ENCODE peak calls at places on chromosomes 16 and 17, in ten cellular contexts. J, K, N, B, Z, C, Q, H, W and U are unnamed samples.

GRCh38 chr17:36722121-36722902 is 120.9 kb downstream of the MRM1 start:
- DNase-seq in J (peak), K (peak), N (peak), B (no peak), Z (peak), C (peak), Q (peak), H (peak), W (no peak), U (peak)

GRCh38 chr16:736936-737481 is 3.8 kb downstream of the CIAO3 start:
- DNase-seq in J (no peak), K (no peak), N (no peak), B (no peak), Z (no peak), C (no peak), Q (no peak), H (no peak), W (no peak), U (no peak)

GRCh38 chr16:4580245-4580644 is 24.1 kb downstream of the C16orf96 start:
- DNase-seq in J (no peak), K (no peak), N (no peak), B (no peak), Z (no peak), C (no peak), Q (no peak), H (no peak), W (no peak), U (no peak)

GRCh38 chr17:81510524-81510797 is 2.1 kb downstream of the ACTG1 start:
- DNase-seq in J (no peak), K (no peak), N (no peak), B (no peak), Z (no peak), C (no peak), Q (no peak), H (no peak), W (no peak), U (no peak)

GRCh38 chr16:27281285-27281684 is 12.7 kb upstream of the NSMCE1 start:
- DNase-seq in J (no peak), K (no peak), N (no peak), B (no peak), Z (no peak), C (no peak), Q (no peak), H (no peak), W (no peak), U (no peak)

GRCh38 chr16:4293822-4294457 is 21.1 kb upstream of the TFAP4 start:
- DNase-seq in J (peak), K (peak), N (peak), B (no peak), Z (peak), C (peak), Q (peak), H (peak), W (no peak), U (peak)

GRCh38 chr16:74030000-74030399 is 266.6 kb upstream of the PSMD7 start:
- DNase-seq in J (no peak), K (no peak), N (no peak), B (no peak), Z (no peak), C (no peak), Q (no peak), H (no peak), W (no peak), U (no peak)

GRCh38 chr16:1674751-1675664 is 3.1 kb upstream of the JPT2 start:
- DNase-seq in J (no peak), K (no peak), N (no peak), B (no peak), Z (no peak), C (no peak), Q (no peak), H (no peak), W (no peak), U (no peak)

GRCh38 chr16:2178321-2179106 is 17.9 kb downstream of the CASKIN1 start:
- DNase-seq in J (no peak), K (no peak), N (peak), B (no peak), Z (no peak), C (peak), Q (no peak), H (no peak), W (no peak), U (no peak)

GRCh38 chr17:78828470-78829185 is 12.0 kb downstream of the USP36 start:
- DNase-seq in J (no peak), K (no peak), N (no peak), B (no peak), Z (no peak), C (no peak), Q (no peak), H (no peak), W (no peak), U (peak)

GRCh38 chr16:296276-296675 is 13.3 kb downstream of the PDIA2 start:
- DNase-seq in J (peak), K (no peak), N (no peak), B (no peak), Z (no peak), C (no peak), Q (no peak), H (no peak), W (no peak), U (no peak)

GRCh38 chr17:34081269-34081668 is 173.8 kb upstream of the CCL2 start:
- DNase-seq in J (no peak), K (no peak), N (no peak), B (no peak), Z (no peak), C (no peak), Q (no peak), H (no peak), W (no peak), U (no peak)

GRCh38 chr16:81263470-81264200 is 25.1 kb downstream of the BCO1 start:
- DNase-seq in J (no peak), K (no peak), N (no peak), B (no peak), Z (no peak), C (peak), Q (peak), H (peak), W (no peak), U (peak)

GRCh38 chr16:66902648-66903543 is 15.8 kb downstream of the CDH16 start:
- DNase-seq in J (peak), K (no peak), N (no peak), B (no peak), Z (no peak), C (no peak), Q (no peak), H (no peak), W (no peak), U (no peak)

GRCh38 chr17:78414178-78415162 is 36.0 kb downstream of the PGS1 start:
- DNase-seq in J (no peak), K (no peak), N (no peak), B (no peak), Z (no peak), C (no peak), Q (no peak), H (no peak), W (no peak), U (no peak)

GRCh38 chr16:17474572-17474971 is 3.8 kb upstream of the XYLT1 start:
- DNase-seq in J (no peak), K (no peak), N (no peak), B (no peak), Z (no peak), C (no peak), Q (no peak), H (no peak), W (no peak), U (no peak)

GRCh38 chr17:28997811-28998210 is 8.0 kb downstream of the SEZ6 start:
- DNase-seq in J (no peak), K (no peak), N (no peak), B (no peak), Z (no peak), C (no peak), Q (no peak), H (no peak), W (no peak), U (no peak)

GRCh38 chr17:67403483-67403882 is 26.4 kb downstream of the PITPNC1 start:
- DNase-seq in J (no peak), K (no peak), N (no peak), B (no peak), Z (no peak), C (no peak), Q (no peak), H (no peak), W (no peak), U (no peak)

GRCh38 chr16:26859086-26859485 is 207.6 kb upstream of the C16orf82 start:
- DNase-seq in J (no peak), K (no peak), N (no peak), B (no peak), Z (no peak), C (no peak), Q (no peak), H (no peak), W (no peak), U (no peak)

GRCh38 chr16:14232106-14232890 is 161.2 kb downstream of the MRTFB start:
- DNase-seq in J (no peak), K (no peak), N (no peak), B (no peak), Z (no peak), C (no peak), Q (no peak), H (no peak), W (no peak), U (no peak)

GRCh38 chr16:1474796-1475551 is at the start of gene CLCN7:
- DNase-seq in J (peak), K (peak), N (peak), B (peak), Z (peak), C (peak), Q (peak), H (peak), W (no peak), U (peak)

GRCh38 chr16:4538067-4538385 is 547 bp downstream of the CDIP1 start:
- DNase-seq in J (no peak), K (no peak), N (peak), B (no peak), Z (no peak), C (no peak), Q (no peak), H (no peak), W (no peak), U (no peak)

GRCh38 chr16:20818929-20819585 is 12.7 kb downstream of the REXO5 start:
- DNase-seq in J (no peak), K (no peak), N (no peak), B (no peak), Z (no peak), C (no peak), Q (no peak), H (no peak), W (no peak), U (no peak)

GRCh38 chr17:75151893-75152292 is 2.4 kb downstream of the JPT1 start:
- DNase-seq in J (no peak), K (no peak), N (no peak), B (no peak), Z (no peak), C (no peak), Q (no peak), H (no peak), W (no peak), U (no peak)

GRCh38 chr16:87979352-87979751 is 28.1 kb downstream of the BANP start:
- DNase-seq in J (peak), K (no peak), N (no peak), B (no peak), Z (peak), C (no peak), Q (no peak), H (no peak), W (no peak), U (peak)

GRCh38 chr16:1145383-1146100 is 7.4 kb upstream of the CACNA1H start:
- DNase-seq in J (no peak), K (no peak), N (peak), B (no peak), Z (no peak), C (no peak), Q (no peak), H (no peak), W (no peak), U (no peak)

GRCh38 chr17:11950771-11951519 is 46.3 kb downstream of the ZNF18 start:
- DNase-seq in J (no peak), K (no peak), N (no peak), B (no peak), Z (no peak), C (no peak), Q (no peak), H (no peak), W (no peak), U (no peak)

GRCh38 chr17:80248894-80249710 is 11.6 kb upstream of the RNF213 start:
- DNase-seq in J (no peak), K (no peak), N (no peak), B (no peak), Z (no peak), C (no peak), Q (no peak), H (no peak), W (no peak), U (no peak)

GRCh38 chr16:85396879-85397871 is 215.9 kb upstream of the GSE1 start:
- DNase-seq in J (no peak), K (no peak), N (no peak), B (no peak), Z (no peak), C (peak), Q (no peak), H (peak), W (no peak), U (peak)
- H3K27ac ChIP-seq in J (peak), K (peak), N (no peak), B (peak), Z (peak), C (peak), Q (peak), H (no peak), W (no peak), U (peak)

GRCh38 chr16:30092373-30093010 is 768 bp upstream of the TBX6 start:
- DNase-seq in J (peak), K (peak), N (peak), B (peak), Z (peak), C (peak), Q (peak), H (peak), W (peak), U (peak)
- TF ChIP-seq POLR2A in J (no peak), K (peak), N (no peak), B (no peak), Z (no peak), C (no peak), Q (peak), H (no peak), W (no peak), U (no peak)

GRCh38 chr17:50793007-50793406 is 25.7 kb upstream of the ANKRD40CL start:
- DNase-seq in J (no peak), K (no peak), N (no peak), B (no peak), Z (no peak), C (no peak), Q (no peak), H (no peak), W (no peak), U (no peak)
- H3K27ac ChIP-seq in J (no peak), K (no peak), N (no peak), B (no peak), Z (no peak), C (no peak), Q (no peak), H (no peak), W (no peak), U (no peak)

GRCh38 chr17:39702901-39703893 is 3.3 kb downstream of the ERBB2 start:
- DNase-seq in J (peak), K (peak), N (peak), B (no peak), Z (no peak), C (no peak), Q (no peak), H (no peak), W (peak), U (no peak)
- TF ChIP-seq POLR2A in J (no peak), K (no peak), N (no peak), B (no peak), Z (no peak), C (no peak), Q (no peak), H (no peak), W (no peak), U (no peak)

GRCh38 chr17:751269-752001 is 629 bp downstream of the GEMIN4 start:
- DNase-seq in J (no peak), K (no peak), N (peak), B (no peak), Z (peak), C (peak), Q (no peak), H (peak), W (no peak), U (peak)
- H3K27ac ChIP-seq in J (peak), K (peak), N (no peak), B (peak), Z (peak), C (peak), Q (peak), H (no peak), W (peak), U (peak)